ENCODE peak calls at places on chromosomes 5 and 9, in eight cellular contexts. One of them, this sample, is unnamed.

GRCh38 chr5:151063136-151063544 is 17.7 kb downstream of the TNIP1 start:
- DNase-seq in lower leg skin: no peak
- DNase-seq in AG09309: no peak
- DNase-seq in CD4-positive, alpha-beta T cell: no peak
- DNase-seq in lower lobe of right lung: no peak
- DNase-seq in A549: peak; percentile 76
- DNase-seq in upper lobe of right lung: no peak
- DNase-seq in cardiac muscle cell: peak; percentile 28
- DNase-seq in this sample: no peak

GRCh38 chr9:84404095-84404686 is 63.6 kb upstream of the SLC28A3 start:
- DNase-seq in lower lobe of right lung: no peak
- DNase-seq in A549: peak; percentile 11
- DNase-seq in upper lobe of right lung: no peak
- DNase-seq in CD4-positive, alpha-beta T cell: no peak
- DNase-seq in cardiac muscle cell: peak; percentile 27
- DNase-seq in AG09309: no peak
- DNase-seq in lower leg skin: no peak
- DNase-seq in this sample: peak; percentile 65

GRCh38 chr9:110752766-110753165 is 84.2 kb downstream of the MUSK start:
- DNase-seq in AG09309: peak; percentile 96
- DNase-seq in cardiac muscle cell: no peak
- DNase-seq in upper lobe of right lung: no peak
- DNase-seq in A549: peak; percentile 88
- DNase-seq in lower leg skin: no peak
- DNase-seq in CD4-positive, alpha-beta T cell: no peak
- DNase-seq in lower lobe of right lung: no peak
- DNase-seq in this sample: no peak

GRCh38 chr9:129027685-129028191 is 393 bp downstream of the SH3GLB2 start:
- DNase-seq in upper lobe of right lung: no peak
- DNase-seq in CD4-positive, alpha-beta T cell: peak; percentile 57
- DNase-seq in AG09309: no peak
- DNase-seq in A549: peak; percentile 66
- DNase-seq in lower lobe of right lung: peak; percentile 84
- DNase-seq in lower leg skin: peak; percentile 47
- DNase-seq in cardiac muscle cell: no peak
- DNase-seq in this sample: peak; percentile 60

GRCh38 chr5:127957183-127957582 is 126.4 kb upstream of the SLC12A2 start:
- DNase-seq in upper lobe of right lung: no peak
- DNase-seq in AG09309: no peak
- DNase-seq in A549: peak; percentile 80
- DNase-seq in cardiac muscle cell: no peak
- DNase-seq in lower lobe of right lung: no peak
- DNase-seq in CD4-positive, alpha-beta T cell: no peak
- DNase-seq in lower leg skin: no peak
- DNase-seq in this sample: no peak

GRCh38 chr9:76926846-76927245 is 20.9 kb upstream of the PRUNE2 start:
- DNase-seq in AG09309: no peak
- DNase-seq in upper lobe of right lung: no peak
- DNase-seq in A549: no peak
- DNase-seq in CD4-positive, alpha-beta T cell: no peak
- DNase-seq in lower lobe of right lung: no peak
- DNase-seq in lower leg skin: no peak
- DNase-seq in cardiac muscle cell: no peak
- DNase-seq in this sample: no peak

GRCh38 chr5:31131381-31131811 is 62.1 kb upstream of the CDH6 start:
- DNase-seq in CD4-positive, alpha-beta T cell: no peak
- DNase-seq in lower lobe of right lung: no peak
- DNase-seq in AG09309: no peak
- DNase-seq in cardiac muscle cell: no peak
- DNase-seq in upper lobe of right lung: no peak
- DNase-seq in lower leg skin: no peak
- DNase-seq in A549: no peak
- DNase-seq in this sample: no peak

GRCh38 chr9:133534346-133535284 is at the start of gene ADAMTSL2:
- DNase-seq in A549: no peak
- DNase-seq in cardiac muscle cell: peak; percentile 87
- DNase-seq in CD4-positive, alpha-beta T cell: peak; percentile 44
- DNase-seq in AG09309: no peak
- DNase-seq in lower leg skin: no peak
- DNase-seq in upper lobe of right lung: peak; percentile 80
- DNase-seq in lower lobe of right lung: no peak
- DNase-seq in this sample: peak; percentile 64

GRCh38 chr9:92564479-92564878 is 28.7 kb upstream of the ECM2 start:
- DNase-seq in lower leg skin: no peak
- DNase-seq in upper lobe of right lung: no peak
- DNase-seq in lower lobe of right lung: no peak
- DNase-seq in cardiac muscle cell: no peak
- DNase-seq in A549: no peak
- DNase-seq in CD4-positive, alpha-beta T cell: no peak
- DNase-seq in AG09309: no peak
- DNase-seq in this sample: no peak

GRCh38 chr5:91318727-91319126 is 64.4 kb downstream of the ARRDC3 start:
- DNase-seq in cardiac muscle cell: no peak
- DNase-seq in upper lobe of right lung: no peak
- DNase-seq in lower lobe of right lung: peak; percentile 14
- DNase-seq in lower leg skin: no peak
- DNase-seq in A549: no peak
- DNase-seq in CD4-positive, alpha-beta T cell: no peak
- DNase-seq in AG09309: no peak
- DNase-seq in this sample: no peak

GRCh38 chr5:179825655-179826182 is 5.0 kb downstream of the SQSTM1 start:
- DNase-seq in A549: peak; percentile 68
- DNase-seq in upper lobe of right lung: no peak
- DNase-seq in AG09309: no peak
- DNase-seq in cardiac muscle cell: no peak
- DNase-seq in lower lobe of right lung: no peak
- DNase-seq in lower leg skin: no peak
- DNase-seq in CD4-positive, alpha-beta T cell: no peak
- DNase-seq in this sample: no peak

GRCh38 chr5:72486371-72486770 is 20.8 kb downstream of the ZNF366 start:
- DNase-seq in CD4-positive, alpha-beta T cell: no peak
- DNase-seq in lower leg skin: no peak
- DNase-seq in A549: no peak
- DNase-seq in AG09309: peak; percentile 75
- DNase-seq in cardiac muscle cell: no peak
- DNase-seq in upper lobe of right lung: no peak
- DNase-seq in lower lobe of right lung: no peak
- DNase-seq in this sample: no peak

GRCh38 chr5:10288600-10289213 is 19.0 kb downstream of the CMBL start:
- DNase-seq in A549: no peak
- DNase-seq in upper lobe of right lung: peak; percentile 92
- DNase-seq in lower leg skin: peak; percentile 51
- DNase-seq in lower lobe of right lung: peak; percentile 87
- DNase-seq in cardiac muscle cell: peak; percentile 12
- DNase-seq in CD4-positive, alpha-beta T cell: no peak
- DNase-seq in AG09309: no peak
- DNase-seq in this sample: peak; percentile 58

GRCh38 chr5:163544041-163544440 is 38.6 kb downstream of the MAT2B start:
- DNase-seq in AG09309: no peak
- DNase-seq in cardiac muscle cell: no peak
- DNase-seq in A549: no peak
- DNase-seq in upper lobe of right lung: no peak
- DNase-seq in lower leg skin: no peak
- DNase-seq in CD4-positive, alpha-beta T cell: no peak
- DNase-seq in lower lobe of right lung: no peak
- DNase-seq in this sample: no peak
- TF ChIP-seq CTCF in AG09309: no peak
- TF ChIP-seq CTCF in cardiac muscle cell: no peak
- TF ChIP-seq CTCF in A549: no peak
- TF ChIP-seq CTCF in upper lobe of right lung: no peak
- TF ChIP-seq CTCF in lower leg skin: no peak
- TF ChIP-seq CTCF in CD4-positive, alpha-beta T cell: no peak
- TF ChIP-seq CTCF in lower lobe of right lung: no peak
- TF ChIP-seq CTCF in this sample: no peak

GRCh38 chr5:79333852-79334557 is 98.1 kb downstream of the JMY start:
- DNase-seq in CD4-positive, alpha-beta T cell: no peak
- DNase-seq in cardiac muscle cell: no peak
- DNase-seq in upper lobe of right lung: no peak
- DNase-seq in lower leg skin: no peak
- DNase-seq in A549: no peak
- DNase-seq in lower lobe of right lung: no peak
- DNase-seq in AG09309: no peak
- DNase-seq in this sample: no peak
- TF ChIP-seq CTCF in CD4-positive, alpha-beta T cell: no peak
- TF ChIP-seq CTCF in cardiac muscle cell: no peak
- TF ChIP-seq CTCF in upper lobe of right lung: no peak
- TF ChIP-seq CTCF in lower leg skin: no peak
- TF ChIP-seq CTCF in A549: no peak
- TF ChIP-seq CTCF in lower lobe of right lung: no peak
- TF ChIP-seq CTCF in AG09309: no peak
- TF ChIP-seq CTCF in this sample: no peak

GRCh38 chr5:53542917-53543316 is 17.5 kb upstream of the NDUFS4 start:
- DNase-seq in AG09309: no peak
- DNase-seq in lower leg skin: no peak
- DNase-seq in lower lobe of right lung: no peak
- DNase-seq in upper lobe of right lung: no peak
- DNase-seq in A549: no peak
- DNase-seq in CD4-positive, alpha-beta T cell: no peak
- DNase-seq in cardiac muscle cell: no peak
- DNase-seq in this sample: no peak
- TF ChIP-seq CTCF in AG09309: no peak
- TF ChIP-seq CTCF in lower leg skin: no peak
- TF ChIP-seq CTCF in lower lobe of right lung: no peak
- TF ChIP-seq CTCF in upper lobe of right lung: no peak
- TF ChIP-seq CTCF in A549: no peak
- TF ChIP-seq CTCF in CD4-positive, alpha-beta T cell: no peak
- TF ChIP-seq CTCF in cardiac muscle cell: no peak
- TF ChIP-seq CTCF in this sample: no peak

DNA sequence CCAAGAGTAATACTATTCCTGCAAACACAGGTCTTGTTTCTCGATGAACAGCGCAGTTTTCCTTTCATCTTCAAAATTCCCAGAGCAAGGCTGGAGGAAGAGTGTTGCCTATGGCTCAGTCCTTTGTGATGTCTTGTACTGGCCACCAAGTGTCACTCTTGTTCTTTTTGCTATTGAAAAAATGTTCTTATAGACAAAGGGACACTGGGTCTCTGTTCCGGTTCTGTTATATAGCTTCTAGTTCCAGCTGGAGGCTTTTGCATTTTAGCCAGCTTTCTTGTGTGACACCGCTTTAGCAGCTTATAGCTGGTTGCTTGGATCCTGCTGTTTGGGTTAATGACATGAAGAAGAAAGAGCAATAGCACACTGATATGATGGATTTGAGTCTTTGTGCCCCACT is 343.7 kb upstream of the KCNN2 start:
- DNase-seq in A549: no peak
- DNase-seq in lower leg skin: no peak
- DNase-seq in cardiac muscle cell: peak; percentile 45
- DNase-seq in lower lobe of right lung: no peak
- DNase-seq in AG09309: no peak
- DNase-seq in upper lobe of right lung: no peak
- DNase-seq in CD4-positive, alpha-beta T cell: no peak
- DNase-seq in this sample: no peak
- TF ChIP-seq CTCF in A549: no peak
- TF ChIP-seq CTCF in lower leg skin: no peak
- TF ChIP-seq CTCF in cardiac muscle cell: no peak
- TF ChIP-seq CTCF in lower lobe of right lung: no peak
- TF ChIP-seq CTCF in AG09309: no peak
- TF ChIP-seq CTCF in upper lobe of right lung: peak; percentile 5
- TF ChIP-seq CTCF in CD4-positive, alpha-beta T cell: no peak
- TF ChIP-seq CTCF in this sample: no peak

DNA sequence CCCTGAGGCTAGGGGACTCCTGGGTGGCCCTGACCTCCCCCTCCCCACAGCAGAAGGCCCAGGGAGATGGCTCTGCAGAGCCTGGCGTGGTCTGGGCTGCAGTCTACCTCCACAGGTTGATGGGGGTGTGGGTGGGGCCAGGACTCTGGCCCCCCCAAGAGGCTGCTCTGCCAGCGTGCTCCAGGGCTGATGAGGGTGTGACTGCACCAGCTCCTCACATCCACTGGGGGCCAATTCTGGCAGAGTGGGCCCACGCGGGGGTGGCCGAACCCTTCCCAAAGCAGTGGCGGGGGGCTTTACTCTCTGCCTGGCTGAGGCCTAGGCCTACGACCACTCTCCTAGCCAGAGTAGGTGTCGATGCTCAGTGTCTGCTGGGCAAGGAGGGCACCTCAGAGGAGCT is 28.0 kb upstream of the UBAC1 start:
- DNase-seq in lower lobe of right lung: no peak
- DNase-seq in A549: no peak
- DNase-seq in cardiac muscle cell: no peak
- DNase-seq in upper lobe of right lung: no peak
- DNase-seq in AG09309: no peak
- DNase-seq in CD4-positive, alpha-beta T cell: no peak
- DNase-seq in lower leg skin: no peak
- DNase-seq in this sample: no peak
- TF ChIP-seq CTCF in lower lobe of right lung: no peak
- TF ChIP-seq CTCF in A549: no peak
- TF ChIP-seq CTCF in cardiac muscle cell: no peak
- TF ChIP-seq CTCF in upper lobe of right lung: no peak
- TF ChIP-seq CTCF in AG09309: no peak
- TF ChIP-seq CTCF in CD4-positive, alpha-beta T cell: no peak
- TF ChIP-seq CTCF in lower leg skin: no peak
- TF ChIP-seq CTCF in this sample: no peak

DNA sequence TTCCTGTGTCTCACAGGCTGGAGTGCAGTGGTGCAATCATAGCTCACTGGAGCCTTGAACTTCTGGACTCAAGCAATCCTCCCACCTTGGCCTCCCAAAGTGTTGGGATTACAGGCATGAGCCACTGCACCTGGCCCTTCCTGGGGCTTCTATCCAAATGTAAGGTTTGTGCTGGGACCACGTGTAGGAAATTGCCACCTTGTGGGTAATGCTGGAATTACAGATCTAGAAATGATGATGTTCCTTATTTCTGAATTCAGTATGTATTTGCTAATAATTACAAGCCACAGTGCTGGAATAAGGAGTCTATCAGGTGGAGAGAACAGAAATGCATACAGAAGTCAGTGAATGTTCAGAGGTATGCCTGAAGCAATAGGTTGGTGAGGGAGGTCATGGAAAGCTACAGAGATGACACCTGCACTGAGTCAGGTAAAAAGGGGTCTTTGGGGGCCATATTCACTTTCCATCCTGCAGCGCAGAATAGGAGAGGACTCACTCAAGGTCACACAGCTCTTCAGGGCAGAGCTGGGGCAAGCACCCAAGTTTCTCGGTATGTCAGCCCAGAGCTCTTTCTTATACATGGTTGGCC is 8.8 kb upstream of the IGFBPL1 start:
- DNase-seq in A549: peak; percentile 60
- DNase-seq in lower leg skin: no peak
- DNase-seq in upper lobe of right lung: no peak
- DNase-seq in CD4-positive, alpha-beta T cell: no peak
- DNase-seq in cardiac muscle cell: peak; percentile 53
- DNase-seq in AG09309: no peak
- DNase-seq in lower lobe of right lung: no peak
- DNase-seq in this sample: no peak
- TF ChIP-seq CTCF in A549: peak; percentile 59
- TF ChIP-seq CTCF in lower leg skin: no peak
- TF ChIP-seq CTCF in upper lobe of right lung: peak; percentile 69
- TF ChIP-seq CTCF in CD4-positive, alpha-beta T cell: peak; percentile 48
- TF ChIP-seq CTCF in cardiac muscle cell: peak; percentile 62
- TF ChIP-seq CTCF in AG09309: peak; percentile 60
- TF ChIP-seq CTCF in lower lobe of right lung: peak; percentile 58
- TF ChIP-seq CTCF in this sample: peak; percentile 43

GRCh38 chr5:1010181-1010510 is 1.5 kb downstream of the NKD2 start:
- DNase-seq in upper lobe of right lung: no peak
- DNase-seq in cardiac muscle cell: no peak
- DNase-seq in AG09309: no peak
- DNase-seq in CD4-positive, alpha-beta T cell: no peak
- DNase-seq in A549: peak; percentile 35
- DNase-seq in lower leg skin: no peak
- DNase-seq in lower lobe of right lung: peak; percentile 15
- DNase-seq in this sample: peak; percentile 68
- TF ChIP-seq CTCF in upper lobe of right lung: no peak
- TF ChIP-seq CTCF in cardiac muscle cell: peak; percentile 31
- TF ChIP-seq CTCF in AG09309: peak; percentile 4
- TF ChIP-seq CTCF in CD4-positive, alpha-beta T cell: no peak
- TF ChIP-seq CTCF in A549: no peak
- TF ChIP-seq CTCF in lower leg skin: no peak
- TF ChIP-seq CTCF in lower lobe of right lung: no peak
- TF ChIP-seq CTCF in this sample: no peak